ENCODE peak calls at places on chromosomes 13 and 19, in four cellular contexts. X is K562, O is HCT116, F is HepG2. C is an unnamed sample.

GRCh38 chr13:77876176-77876575 is 42.5 kb downstream of the EDNRB start:
- DNase-seq in X (no peak), O (no peak), F (no peak), C (no peak)

GRCh38 chr19:43773725-43774102 is 7.1 kb downstream of the KCNN4 start:
- DNase-seq in X (peak), O (no peak), F (no peak), C (no peak)

GRCh38 chr13:31408927-31409326 is 209.2 kb downstream of the B3GLCT start:
- DNase-seq in X (no peak), F (no peak), O (no peak), C (no peak)

GRCh38 chr19:46461537-46461936 is 9.8 kb downstream of the PNMA8A start:
- DNase-seq in F (no peak), O (no peak), X (no peak), C (no peak)

GRCh38 chr13:45292176-45292575 is 48.8 kb downstream of the TPT1 start:
- DNase-seq in F (no peak), O (peak), X (no peak), C (no peak)

GRCh38 chr13:102847272-102848234 is 1.7 kb downstream of the ERCC5 start:
- DNase-seq in F (no peak), O (peak), X (no peak), C (peak)

GRCh38 chr13:50693755-50694154 is 149.7 kb downstream of the DLEU7 start:
- DNase-seq in X (no peak), O (no peak), F (no peak), C (no peak)

GRCh38 chr19:39238209-39238608 is 6.6 kb downstream of the IFNL3 start:
- DNase-seq in X (no peak), O (no peak), F (no peak), C (no peak)

DNA sequence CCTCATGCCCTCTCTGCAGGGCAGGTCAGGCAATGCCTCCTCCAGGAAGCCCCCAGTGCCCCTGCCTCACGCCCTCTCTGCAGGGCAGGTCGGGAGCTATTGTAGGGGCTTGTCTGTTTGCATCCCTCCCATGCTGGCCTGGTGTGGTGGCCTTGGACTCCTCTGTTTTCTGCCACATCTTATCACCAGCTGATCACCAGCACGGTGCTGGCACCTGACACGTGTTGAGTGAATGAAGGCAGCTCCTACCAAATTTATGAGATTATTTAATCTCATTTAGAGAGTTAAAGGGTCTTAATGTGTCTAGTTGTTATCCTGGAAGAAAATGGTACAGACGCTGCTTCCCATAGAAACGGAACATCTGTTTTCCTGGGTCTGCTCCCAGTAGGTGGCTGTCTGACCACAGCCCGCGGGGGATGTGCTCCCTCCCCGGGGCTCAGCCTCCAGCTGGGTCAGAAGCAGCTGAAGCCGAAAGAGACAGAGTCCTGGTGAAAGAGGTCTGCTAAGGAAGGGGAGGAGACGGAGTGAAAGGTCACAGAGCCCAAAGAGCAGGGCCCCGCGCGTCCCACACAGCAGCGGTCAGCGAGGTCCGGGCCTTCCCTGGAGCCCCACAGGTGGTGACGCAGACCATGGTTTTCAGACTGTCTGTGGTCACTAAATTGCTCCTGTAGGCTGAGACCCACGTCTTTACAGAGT is 51.7 kb upstream of the C13orf46 start:
- DNase-seq in F (no peak), X (no peak), O (no peak), C (peak)
- TF ChIP-seq ELF1 in F (no peak), X (no peak), O (no peak), C (no peak)

GRCh38 chr19:2488942-2489731 is 13.2 kb downstream of the GADD45B start:
- DNase-seq in X (peak), O (no peak), F (no peak), C (peak)
- TF ChIP-seq JUND in X (no peak), O (no peak), F (no peak), C (no peak)

DNA sequence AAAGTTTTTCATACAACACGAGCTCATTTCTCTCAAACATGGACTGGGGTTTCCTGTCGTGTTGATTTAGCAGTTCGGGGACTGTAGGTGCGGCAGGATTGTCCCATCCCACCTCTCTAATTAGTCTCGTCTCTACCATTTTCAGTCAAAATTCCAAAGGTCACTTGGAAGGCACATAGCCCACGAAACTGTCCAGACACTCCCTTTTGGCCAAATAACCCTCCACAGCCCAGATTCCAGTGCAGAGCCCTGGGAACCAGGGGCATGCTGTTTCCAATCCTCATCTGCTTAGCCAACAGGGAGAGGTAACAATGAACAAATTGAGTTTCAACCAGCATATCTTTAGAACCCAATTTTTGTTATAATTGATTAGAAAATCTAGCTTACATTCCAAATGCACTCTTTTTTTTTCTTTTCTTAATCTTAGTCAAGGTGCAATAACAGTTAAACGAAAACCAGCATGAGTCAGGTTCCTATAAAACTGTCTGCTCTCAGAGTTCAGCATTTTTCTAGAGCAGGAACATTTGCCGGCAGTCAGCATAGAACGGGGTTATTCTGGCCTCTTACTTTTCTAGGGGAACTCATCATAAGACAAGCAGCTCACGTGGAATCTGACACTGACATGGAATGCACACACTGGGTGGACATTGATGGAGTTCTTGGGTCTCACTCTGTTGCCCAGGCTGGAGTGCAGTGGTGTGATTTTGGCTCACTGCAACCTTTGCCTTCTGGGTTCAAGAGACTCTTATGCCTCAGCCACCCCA is 14.4 kb upstream of the CEBPA start:
- DNase-seq in F (peak), O (no peak), X (no peak), C (no peak)
- TF ChIP-seq ELF1 in F (no peak), O (no peak), X (no peak), C (no peak)

GRCh38 chr19:18009412-18010066 is 1.6 kb downstream of the ARRDC2 start:
- DNase-seq in O (no peak), X (no peak), F (peak), C (no peak)

GRCh38 chr19:18008814-18009213 is 844 bp downstream of the ARRDC2 start:
- DNase-seq in F (no peak), X (no peak), O (no peak), C (no peak)

GRCh38 chr19:18007939-18008673 is at the start of gene ARRDC2:
- DNase-seq in O (no peak), X (peak), F (peak), C (peak)

GRCh38 chr19:18006895-18007604 is 920 bp upstream of the ARRDC2 start:
- DNase-seq in O (no peak), F (peak), X (peak), C (peak)

GRCh38 chr19:18007605-18007938 is 398 bp upstream of the ARRDC2 start:
- DNase-seq in O (no peak), F (no peak), X (no peak), C (no peak)
- TF ChIP-seq JUND in O (no peak), F (no peak), X (no peak), C (no peak)

GRCh38 chr13:71587193-71587592 is 279.8 kb downstream of the DACH1 start:
- DNase-seq in O (no peak), X (no peak), F (no peak), C (no peak)
- TF ChIP-seq ELF1 in O (no peak), X (no peak), F (no peak), C (no peak)

GRCh38 chr13:94006271-94006670 is 473.2 kb downstream of the DCT start:
- DNase-seq in F (peak), X (no peak), O (no peak), C (no peak)
- TF ChIP-seq JUND in F (no peak), X (no peak), O (no peak), C (no peak)

DNA sequence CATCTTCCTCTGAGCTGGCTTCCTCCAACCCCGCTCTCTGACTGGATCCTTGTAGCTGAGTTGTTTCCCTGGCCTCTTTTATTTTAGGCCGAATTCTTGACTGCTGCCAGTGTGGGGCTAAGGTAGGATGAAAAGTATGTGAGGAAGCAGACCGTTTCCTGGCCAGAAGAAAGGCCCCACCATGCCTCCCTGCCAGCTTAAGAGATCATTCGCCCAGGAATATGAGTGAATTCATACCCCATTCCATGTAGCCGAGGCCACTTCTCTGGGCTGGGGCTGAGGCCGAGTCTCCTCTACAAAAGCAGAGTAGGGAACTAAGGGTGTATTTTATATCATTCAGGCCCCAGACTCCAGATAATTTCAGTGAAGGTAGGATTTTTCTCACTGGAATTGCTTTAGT is 32.3 kb downstream of the NFIX start:
- DNase-seq in X (no peak), O (no peak), F (no peak), C (no peak)
- TF ChIP-seq ELF1 in X (no peak), O (no peak), F (no peak), C (no peak)

C was measured in SK-N-SH.